ENCODE peak calls at places on chromosomes 1 and 21, in nine cellular contexts. T is A549; E is left ventricle myocardium inferior; U is tibial nerve; V is PC-9; X is mesendoderm; R is CD4-positive, CD25-positive, alpha-beta regulatory T cell; K is HepG2; P is stomach. Q is an unnamed sample.
A peak's percentile ranks its signal among the peaks of the same experiment; 100 is the strongest.

GRCh38 chr1:220817907-220818306 is 31.2 kb downstream of the MTARC1 start:
- DNase-seq in K (no peak), P (no peak), U (peak; percentile 56), V (no peak), X (no peak), E (no peak), T (no peak), R (no peak), Q (peak; percentile 34)

GRCh38 chr21:15841856-15842564 is 112.2 kb downstream of the USP25 start:
- DNase-seq in P (no peak), R (no peak), X (no peak), V (no peak), E (no peak), K (no peak), T (no peak), U (no peak), Q (peak; percentile 87)

GRCh38 chr1:153190373-153190772 is 12.9 kb upstream of the LELP1 start:
- DNase-seq in K (no peak), V (no peak), X (peak; percentile 39), R (no peak), E (no peak), T (no peak), U (no peak), P (no peak), Q (no peak)

GRCh38 chr1:63984891-63985290 is 211.1 kb downstream of the ROR1 start:
- DNase-seq in V (no peak), R (no peak), P (no peak), X (peak; percentile 31), K (no peak), T (no peak), U (no peak), E (no peak), Q (no peak)

GRCh38 chr1:116763116-116763786 is 9.0 kb downstream of the CD2 start:
- DNase-seq in P (no peak), K (no peak), E (no peak), U (no peak), R (peak; percentile 51), V (no peak), X (no peak), T (no peak), Q (no peak)

GRCh38 chr1:13950637-13951036 is 250.6 kb downstream of the PRDM2 start:
- DNase-seq in V (no peak), U (no peak), X (peak; percentile 51), T (no peak), R (no peak), K (no peak), E (no peak), P (no peak), Q (no peak)

GRCh38 chr1:77399250-77400086 is 117.6 kb downstream of the AK5 start:
- DNase-seq in R (no peak), E (no peak), P (no peak), U (no peak), X (no peak), V (no peak), K (no peak), T (no peak), Q (no peak)

GRCh38 chr1:207219979-207220889 is 101.2 kb upstream of the CD55 start:
- DNase-seq in P (no peak), X (peak; percentile 27), K (no peak), U (no peak), R (no peak), V (no peak), E (no peak), T (no peak), Q (no peak)

GRCh38 chr1:985126-985525 is 3.2 kb upstream of the PERM1 start:
- DNase-seq in V (no peak), U (no peak), R (no peak), T (no peak), P (no peak), K (no peak), E (no peak), X (no peak), Q (no peak)

GRCh38 chr1:226637147-226637935 is 88.8 kb downstream of the STUM start:
- DNase-seq in K (peak; percentile 38), U (peak; percentile 65), P (no peak), V (no peak), T (no peak), R (no peak), X (peak; percentile 46), E (peak; percentile 65), Q (no peak)

GRCh38 chr1:226634611-226635246 is 86.2 kb downstream of the STUM start:
- DNase-seq in K (no peak), V (no peak), T (no peak), X (no peak), R (no peak), P (no peak), U (no peak), E (no peak), Q (no peak)

GRCh38 chr1:226634156-226634588 is 85.6 kb downstream of the STUM start:
- DNase-seq in K (peak; percentile 35), X (peak; percentile 67), E (peak; percentile 83), P (peak; percentile 86), V (peak; percentile 75), U (peak; percentile 89), R (peak; percentile 80), T (peak; percentile 61), Q (peak; percentile 21)

GRCh38 chr1:226636847-226637096 is 88.2 kb downstream of the STUM start:
- DNase-seq in T (no peak), K (no peak), U (no peak), X (no peak), V (no peak), P (no peak), E (no peak), R (no peak), Q (no peak)

DNA sequence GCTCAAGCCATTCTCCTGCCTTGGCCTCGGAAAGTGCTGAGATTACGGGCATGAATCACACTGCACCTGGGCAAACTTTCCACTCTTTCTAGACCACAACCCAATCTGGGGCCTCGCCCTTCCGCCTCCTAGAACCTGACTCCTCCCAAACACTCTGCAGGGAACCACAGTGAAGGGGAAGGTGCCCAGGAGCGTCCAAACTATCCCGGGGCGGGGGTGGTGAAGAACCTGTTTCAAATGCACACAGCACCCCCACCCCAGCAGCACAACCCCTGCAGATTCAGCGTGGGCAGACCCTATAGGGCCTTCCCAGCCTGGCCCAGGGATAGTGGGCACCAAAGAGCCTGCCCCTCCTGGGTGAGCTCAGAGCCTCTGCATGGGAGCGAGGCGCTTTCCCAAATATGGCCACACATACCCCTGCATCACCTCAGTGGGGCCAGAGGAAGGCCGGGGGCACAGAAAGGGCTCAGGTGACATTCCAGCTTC is 86.9 kb downstream of the STUM start:
- DNase-seq in U (no peak), X (no peak), T (no peak), P (peak; percentile 59), R (no peak), E (no peak), K (no peak), V (peak; percentile 20), Q (no peak)
- H3K27ac ChIP-seq in U (peak overlapping the region; percentile 85), X (no peak overlapping the region), T (no peak overlapping the region), P (peak overlapping the region; percentile 72), R (peak overlapping the region; percentile 62), E (peak overlapping the region; percentile 46), K (no peak overlapping the region), V (no peak overlapping the region), Q (no peak overlapping the region)

DNA sequence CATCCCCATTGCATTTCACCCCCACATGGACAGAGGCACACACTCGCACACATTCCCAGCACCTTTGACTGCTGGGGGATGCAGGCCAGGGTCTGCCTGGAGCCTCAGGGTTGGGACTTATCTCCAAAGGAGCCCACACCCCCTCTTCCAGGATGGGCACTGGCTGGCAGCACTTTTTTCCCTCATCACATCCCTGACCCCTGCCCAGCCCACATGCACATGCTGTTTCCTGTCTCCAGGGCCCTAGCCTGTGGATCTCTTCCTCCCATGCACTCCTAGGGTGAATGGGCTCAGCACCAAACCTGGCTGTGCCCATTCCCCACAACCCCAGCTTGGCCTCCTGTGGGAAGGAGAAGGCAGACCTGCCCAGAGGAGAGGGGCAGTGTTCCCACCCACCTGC is 59.3 kb downstream of the STUM start:
- DNase-seq in X (no peak), K (no peak), U (no peak), V (no peak), T (no peak), E (no peak), P (no peak), R (no peak), Q (no peak)
- H3K4me1 ChIP-seq in X (peaks cover 9% of the 10 kb centered on the region), K (peaks cover 8% of the 10 kb centered on the region), U (peaks cover 27% of the 10 kb centered on the region), V (no peaks in the 10 kb centered on the region), T (no peaks in the 10 kb centered on the region), E (peaks cover 53% of the 10 kb centered on the region), P (peaks cover 3% of the 10 kb centered on the region), R (no peaks in the 10 kb centered on the region), Q (no peaks in the 10 kb centered on the region)

DNA sequence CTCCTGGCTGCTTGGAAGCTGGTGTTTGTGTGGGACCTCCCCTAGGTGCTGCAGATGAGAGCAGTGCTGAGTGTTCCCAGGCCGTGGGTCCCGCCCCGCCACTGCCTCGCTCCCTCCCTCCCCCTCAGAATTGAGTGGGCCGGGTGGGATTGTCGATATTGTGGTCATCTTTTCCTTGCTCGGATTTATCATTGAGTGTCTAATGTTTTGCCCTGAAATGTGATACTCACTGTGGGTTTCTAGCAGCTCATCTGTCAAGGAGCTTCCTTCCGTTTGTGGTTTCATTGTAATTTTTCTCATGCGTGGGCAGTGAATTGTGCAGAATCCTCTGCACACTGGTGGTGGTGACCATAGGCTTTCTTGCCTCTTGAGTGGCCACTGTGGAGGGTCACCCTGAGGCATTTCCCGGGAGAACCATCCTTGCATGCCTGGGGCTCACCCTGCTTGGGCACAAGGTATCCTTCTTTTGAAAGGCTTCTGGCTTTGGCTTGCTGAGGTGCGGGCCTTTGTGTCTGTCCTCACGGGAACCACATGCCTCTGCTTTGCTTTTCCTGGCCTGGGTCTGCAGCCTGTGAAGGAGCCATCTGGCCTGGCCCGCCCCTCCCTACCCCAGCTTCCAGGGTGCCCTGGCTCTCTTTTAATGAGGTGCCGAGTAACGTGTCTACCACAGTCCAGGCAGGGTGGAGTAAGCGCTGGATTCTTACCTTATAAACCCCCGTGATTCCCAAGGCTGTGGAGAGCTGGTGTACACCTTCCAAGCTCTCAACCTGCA is 25.6 kb downstream of the SLX9 start:
- DNase-seq in K (no peak), R (peak; percentile 38), T (no peak), U (no peak), X (no peak), P (no peak), V (no peak), E (no peak), Q (peak; percentile 84)
- H3K4me3 ChIP-seq in K (no peak overlapping the region), R (peak overlapping the region; percentile 58), T (no peak overlapping the region), U (no peak overlapping the region), X (no peak overlapping the region), P (no peak overlapping the region), V (no peak overlapping the region), E (no peak overlapping the region), Q (no peak overlapping the region)

GRCh38 chr1:114078116-114078515 is 75.6 kb downstream of the SYT6 start:
- DNase-seq in U (no peak), P (no peak), X (no peak), R (no peak), K (no peak), T (no peak), E (no peak), V (no peak), Q (no peak)

GRCh38 chr1:114081145-114082046 is 72.3 kb downstream of the SYT6 start:
- DNase-seq in X (no peak), U (no peak), E (no peak), P (no peak), V (no peak), T (no peak), K (no peak), R (no peak), Q (no peak)

GRCh38 chr1:114080511-114081144 is 73.0 kb downstream of the SYT6 start:
- DNase-seq in V (no peak), X (peak; percentile 81), R (no peak), E (no peak), P (no peak), U (no peak), T (no peak), K (no peak), Q (no peak)

GRCh38 chr1:114082047-114082630 is 71.5 kb downstream of the SYT6 start:
- DNase-seq in P (no peak), U (no peak), X (no peak), T (no peak), K (no peak), E (no peak), V (no peak), R (no peak), Q (no peak)

GRCh38 chr1:114079596-114080190 is 74.0 kb downstream of the SYT6 start:
- DNase-seq in P (no peak), R (no peak), E (no peak), U (no peak), K (no peak), T (no peak), V (no peak), X (no peak), Q (no peak)
- H3K27ac ChIP-seq in P (no peak overlapping the region), R (no peak overlapping the region), E (no peak overlapping the region), U (no peak overlapping the region), K (no peak overlapping the region), T (no peak overlapping the region), V (peak overlapping the region; percentile 96), X (no peak overlapping the region), Q (no peak overlapping the region)